ENCODE peak calls at places on chromosome 3, in five cellular contexts. O is pons; K is stimulated activated CD4-positive, alpha-beta T cell treated with anti-CD3 and anti-CD28 coated beads, Interleukin-4, amount 100 ng/mL, for 1 hour; W is mesothelial cell of epicardium; I is fibroblast of villous mesenchyme. V is an unnamed sample.

GRCh38 chr3:188278717-188279324 is 124.9 kb downstream of the LPP start:
- DNase-seq in I (peak; percentile 64), O (no peak), W (no peak), K (no peak), V (no peak)

GRCh38 chr3:51568041-51568440 is 29.5 kb downstream of the RAD54L2 start:
- DNase-seq in W (no peak), K (no peak), I (peak; percentile 14), O (peak; percentile 70), V (no peak)

GRCh38 chr3:140530603-140531002 is 147.3 kb upstream of the TRIM42 start:
- DNase-seq in W (no peak), I (no peak), O (no peak), K (no peak), V (no peak)

GRCh38 chr3:47057212-47057671 is 77.8 kb downstream of the NBEAL2 start:
- DNase-seq in K (peak; percentile 27), I (peak; percentile 8), O (no peak), W (no peak), V (no peak)

GRCh38 chr3:42683875-42684593 is 1.3 kb upstream of the KLHL40 start:
- DNase-seq in K (peak; percentile 47), O (peak; percentile 47), I (peak; percentile 89), W (no peak), V (no peak)

GRCh38 chr3:69558912-69559311 is 173.0 kb upstream of the FRMD4B start:
- DNase-seq in O (peak; percentile 91), I (peak; percentile 7), K (no peak), W (no peak), V (no peak)

GRCh38 chr3:136122006-136122405 is 74.1 kb downstream of the MSL2 start:
- DNase-seq in O (no peak), K (no peak), I (no peak), W (no peak), V (no peak)

GRCh38 chr3:51982352-51982837 is 940 bp upstream of the ACY1 start:
- DNase-seq in W (no peak), O (no peak), K (no peak), I (no peak), V (peak; percentile 20)

GRCh38 chr3:147412917-147413711 is 3.9 kb downstream of the ZIC1 start:
- DNase-seq in O (no peak), W (no peak), K (no peak), I (no peak), V (no peak)

GRCh38 chr3:117628896-117629295 is 919.3 kb downstream of the TUSC7 start:
- DNase-seq in W (no peak), K (no peak), O (peak; percentile 56), I (peak; percentile 68), V (peak; percentile 60)

GRCh38 chr3:25854635-25855034 is 64.7 kb downstream of the OXSM start:
- DNase-seq in K (no peak), I (peak; percentile 32), W (no peak), O (no peak), V (no peak)

GRCh38 chr3:79015854-79016253 is 751.9 kb downstream of the ROBO1 start:
- DNase-seq in O (peak; percentile 68), I (no peak), K (no peak), W (no peak), V (no peak)

GRCh38 chr3:48406443-48407431 is 23.1 kb downstream of the PLXNB1 start:
- DNase-seq in W (no peak), I (no peak), O (no peak), K (no peak), V (no peak)

GRCh38 chr3:131503328-131503650 is 518 bp upstream of the MRPL3 start:
- DNase-seq in W (no peak), K (no peak), I (no peak), O (peak; percentile 24), V (no peak)

GRCh38 chr3:150495149-150495548 is 51.1 kb downstream of the SERP1 start:
- DNase-seq in K (no peak), W (no peak), I (no peak), O (peak; percentile 63), V (no peak)

GRCh38 chr3:5651351-5651750 is 463.8 kb downstream of the EDEM1 start:
- DNase-seq in K (no peak), O (no peak), I (no peak), W (no peak), V (no peak)

GRCh38 chr3:48756640-48757039 is 39.6 kb upstream of the IP6K2 start:
- DNase-seq in W (no peak), O (peak; percentile 39), I (no peak), K (no peak), V (no peak)

GRCh38 chr3:187735837-187736236 is 9.4 kb downstream of the BCL6 start:
- DNase-seq in O (no peak), W (no peak), I (no peak), K (no peak), V (no peak)

GRCh38 chr3:122676759-122677158 is 3.9 kb upstream of the PARP14 start:
- DNase-seq in I (peak; percentile 34), W (no peak), K (no peak), O (no peak), V (no peak)

GRCh38 chr3:195139876-195140240 is 131.1 kb downstream of the XXYLT1 start:
- DNase-seq in W (no peak), O (no peak), I (no peak), K (no peak), V (no peak)

GRCh38 chr3:86787091-86787490 is 203.9 kb downstream of the VGLL3 start:
- DNase-seq in W (no peak), I (no peak), O (peak; percentile 73), K (no peak), V (no peak)

GRCh38 chr3:170421758-170422157 is 3.1 kb downstream of the CLDN11 start:
- DNase-seq in K (no peak), I (no peak), O (no peak), W (no peak), V (no peak)

GRCh38 chr3:196849180-196849721 is 18.5 kb upstream of the SENP5 start:
- DNase-seq in K (no peak), W (no peak), I (no peak), O (no peak), V (no peak)

GRCh38 chr3:41338276-41338675 is 139.0 kb downstream of the CTNNB1 start:
- DNase-seq in W (no peak), I (no peak), O (no peak), K (no peak), V (no peak)

GRCh38 chr3:188574885-188575284 is 420.9 kb downstream of the LPP start:
- DNase-seq in I (no peak), O (no peak), K (no peak), W (no peak), V (no peak)

GRCh38 chr3:8658326-8659212 is 14.0 kb upstream of the SSUH2 start:
- DNase-seq in I (no peak), O (peak; percentile 23), K (no peak), W (peak; percentile 37), V (peak; percentile 3)

GRCh38 chr3:80785475-80785874 is 976.0 kb downstream of the GBE1 start:
- DNase-seq in O (peak; percentile 15), K (no peak), I (no peak), W (no peak), V (no peak)

GRCh38 chr3:36837089-36837488 is 72.7 kb upstream of the DCLK3 start:
- DNase-seq in K (no peak), O (no peak), W (no peak), I (no peak), V (no peak)

GRCh38 chr3:37031115-37031682 is 37.9 kb downstream of the MLH1 start:
- DNase-seq in K (no peak), W (no peak), I (no peak), O (no peak), V (no peak)

GRCh38 chr3:195102609-195103467 is 168.1 kb downstream of the XXYLT1 start:
- DNase-seq in O (peak; percentile 17), W (no peak), K (no peak), I (peak; percentile 99), V (no peak)

GRCh38 chr3:49021813-49022720 is at the start of gene NDUFAF3:
- DNase-seq in W (peak; percentile 81), I (peak; percentile 94), O (peak; percentile 79), K (peak; percentile 94), V (peak; percentile 90)

GRCh38 chr3:150172356-150172755 is 201.7 kb upstream of the PFN2 start:
- DNase-seq in K (no peak), W (no peak), I (no peak), O (no peak), V (no peak)